ENCODE peak calls at places on chromosomes 16 and 17, in ten cellular contexts. I is pancreas; U is psoas muscle; O is activated CD4-positive, CD25-positive, alpha-beta regulatory T cell treated with anti-CD3 and anti-CD28 coated beads, Interleukin-2, amount 50 U/mL, for 24 hours; N is left lung; E is T-helper 17 cell; D is activated CD8-positive, alpha-beta T cell treated with anti-CD3 and anti-CD28 coated beads for 36 hours; G is GM12878; C is Right ventricle myocardium inferior; R is heart left ventricle. W is an unnamed sample.

GRCh38 chr16:20901068-20901440 is 483 bp downstream of the LYRM1 start:
- ATAC-seq in I (peak; percentile 3), U (peak; percentile 1), O (no peak), N (peak; percentile 2), E (peak; percentile 4), D (peak; percentile 3), G (peak; percentile 12), C (peak; percentile 1), R (peak; percentile 0), W (no peak)

GRCh38 chr17:80246266-80246681 is 14.4 kb upstream of the RNF213 start:
- ATAC-seq in I (no peak), U (no peak), O (no peak), N (no peak), E (no peak), D (no peak), G (no peak), C (no peak), R (no peak), W (no peak)

GRCh38 chr17:64655704-64656103 is 6.4 kb downstream of the SMURF2 start:
- ATAC-seq in I (no peak), U (no peak), O (no peak), N (no peak), E (no peak), D (no peak), G (no peak), C (no peak), R (no peak), W (no peak)

GRCh38 chr17:80976718-80977117 is 14.9 kb upstream of the CHMP6 start:
- ATAC-seq in I (no peak), U (no peak), O (no peak), N (no peak), E (no peak), D (no peak), G (no peak), C (no peak), R (no peak), W (no peak)

GRCh38 chr16:83116274-83116892 is 489.6 kb downstream of the CDH13 start:
- ATAC-seq in I (no peak), U (peak; percentile 15), O (no peak), N (no peak), E (no peak), D (no peak), G (no peak), C (no peak), R (no peak), W (no peak)

GRCh38 chr17:1474402-1475189 is 17.9 kb downstream of the MYO1C start:
- ATAC-seq in I (no peak), U (no peak), O (no peak), N (no peak), E (peak; percentile 15), D (no peak), G (peak; percentile 87), C (no peak), R (peak; percentile 43), W (no peak)

GRCh38 chr16:11543676-11544393 is 42.9 kb downstream of the LITAF start:
- ATAC-seq in I (no peak), U (no peak), O (no peak), N (no peak), E (no peak), D (no peak), G (no peak), C (no peak), R (no peak), W (no peak)

GRCh38 chr16:930511-930910 is 40.3 kb downstream of the LMF1 start:
- ATAC-seq in I (no peak), U (no peak), O (no peak), N (no peak), E (no peak), D (no peak), G (no peak), C (no peak), R (no peak), W (no peak)

GRCh38 chr16:1674306-1674705 is 3.8 kb upstream of the JPT2 start:
- ATAC-seq in I (no peak), U (no peak), O (no peak), N (no peak), E (no peak), D (no peak), G (no peak), C (no peak), R (no peak), W (no peak)

GRCh38 chr16:79286646-79287423 is 313.7 kb downstream of the MAF start:
- ATAC-seq in I (peak; percentile 96), U (peak; percentile 69), O (no peak), N (peak; percentile 91), E (peak; percentile 57), D (peak; percentile 49), G (peak; percentile 95), C (peak; percentile 75), R (peak; percentile 76), W (peak; percentile 56)

GRCh38 chr16:78800535-78800934 is 701.1 kb downstream of the WWOX start:
- ATAC-seq in I (no peak), U (no peak), O (no peak), N (no peak), E (no peak), D (no peak), G (no peak), C (no peak), R (no peak), W (no peak)

W was measured in gastroesophageal sphincter.